ENCODE peak calls at places on chromosome 14, in five cellular contexts. A is thyroid gland; J is activated T-helper 1 cell treated with anti-CD3 and anti-CD28 coated beads, Interleukin-12 subunit alpha, Interleukin-12 subunit beta, Interleukin-2, Interleukin-4 antibody, amounts not matched to agents 30 ng/mL and 10 ng/mL and 1 ng/mL, durations not matched to agents 14 hours and 24 hours and 36 hours; U is SW480; Z is CD8-positive, alpha-beta memory T cell. B is an unnamed sample.

GRCh38 chr14:99348816-99349609 is 77.0 kb upstream of the BCL11B start:
- DNase-seq in Z (no peak), A (no peak), U (no peak), J (no peak), B (no peak)

GRCh38 chr14:98259881-98260280 is 1012.1 kb downstream of the BCL11B start:
- DNase-seq in Z (no peak), J (no peak), A (no peak), U (peak), B (no peak)

GRCh38 chr14:58332514-58332913 is 34.2 kb downstream of the ARID4A start:
- DNase-seq in U (no peak), Z (no peak), A (no peak), J (no peak), B (no peak)

GRCh38 chr14:92607702-92608429 is 94.3 kb downstream of the RIN3 start:
- DNase-seq in U (no peak), J (no peak), Z (no peak), A (no peak), B (no peak)

GRCh38 chr14:56099081-56099797 is 19.0 kb upstream of the PELI2 start:
- DNase-seq in A (no peak), U (no peak), J (no peak), Z (no peak), B (no peak)

GRCh38 chr14:68649461-68650189 is 143.2 kb downstream of the ZFP36L1 start:
- DNase-seq in J (no peak), A (no peak), Z (no peak), U (no peak), B (no peak)

GRCh38 chr14:100421756-100422470 is 98.8 kb downstream of the SLC25A47 start:
- DNase-seq in U (no peak), J (no peak), Z (no peak), A (no peak), B (no peak)

GRCh38 chr14:103718572-103718971 is 3.0 kb downstream of the ZFYVE21 start:
- DNase-seq in A (no peak), Z (no peak), U (no peak), J (no peak), B (no peak)

GRCh38 chr14:61662437-61663311 is 32.6 kb upstream of the HIF1A start:
- DNase-seq in Z (peak), U (peak), A (peak), J (peak), B (peak)

GRCh38 chr14:20350280-20350679 is 6.8 kb downstream of the PARP2 start:
- DNase-seq in A (no peak), U (no peak), J (no peak), Z (no peak), B (no peak)